ENCODE peak calls at places on chromosomes 2 and 18, in six cellular contexts. X, K, A, O, H and G are unnamed samples.

GRCh38 chr18:33183136-33183535 is 257.4 kb downstream of the CCDC178 start:
- DNase-seq in K (no peak), O (no peak), H (no peak), A (no peak), X (no peak), G (no peak)

GRCh38 chr18:35099911-35100310 is 58.7 kb downstream of the MAPRE2 start:
- DNase-seq in K (no peak), O (no peak), A (no peak), X (no peak), H (no peak), G (no peak)

GRCh38 chr2:38037757-38038615 is 38.0 kb downstream of the CYP1B1 start:
- DNase-seq in A (no peak), H (no peak), O (peak), X (no peak), K (peak), G (peak)

GRCh38 chr2:171505374-171505773 is 16.9 kb upstream of the CYBRD1 start:
- DNase-seq in K (no peak), X (no peak), H (no peak), A (no peak), O (no peak), G (no peak)

GRCh38 chr2:198452327-198452726 is 647.9 kb downstream of the PLCL1 start:
- DNase-seq in O (no peak), A (no peak), H (no peak), K (no peak), X (no peak), G (no peak)

GRCh38 chr2:212226114-212226513 is 312.5 kb downstream of the ERBB4 start:
- DNase-seq in X (no peak), O (no peak), H (no peak), K (no peak), A (no peak), G (no peak)

GRCh38 chr2:18912225-18912888 is 323.0 kb upstream of the NT5C1B start:
- DNase-seq in K (no peak), H (no peak), X (peak), O (no peak), A (peak), G (no peak)

GRCh38 chr2:100188326-100188725 is 45.9 kb upstream of the AFF3 start:
- DNase-seq in A (no peak), O (no peak), H (no peak), K (no peak), X (no peak), G (no peak)

GRCh38 chr2:54073796-54074195 is 41.6 kb upstream of the ACYP2 start:
- DNase-seq in H (no peak), X (peak), A (peak), K (no peak), O (no peak), G (no peak)

GRCh38 chr2:169141713-169142352 is 72.5 kb downstream of the DHRS9 start:
- DNase-seq in O (no peak), X (peak), A (peak), H (peak), K (peak), G (peak)

GRCh38 chr2:223088866-223089265 is 36.9 kb downstream of the KCNE4 start:
- DNase-seq in X (no peak), O (no peak), K (no peak), A (no peak), H (no peak), G (no peak)

GRCh38 chr2:43475922-43476321 is 119.9 kb downstream of the THADA start:
- DNase-seq in X (no peak), K (no peak), O (no peak), A (no peak), H (no peak), G (no peak)

GRCh38 chr2:136179602-136179975 is 61.6 kb upstream of the CXCR4 start:
- DNase-seq in A (no peak), X (no peak), O (no peak), H (no peak), K (no peak), G (no peak)

GRCh38 chr2:15189236-15189635 is 371.9 kb downstream of the NBAS start:
- DNase-seq in K (no peak), X (no peak), H (no peak), O (no peak), A (no peak), G (no peak)

GRCh38 chr2:80719607-80720006 is 415.1 kb upstream of the LRRTM1 start:
- DNase-seq in A (no peak), O (no peak), K (no peak), H (no peak), X (no peak), G (no peak)

GRCh38 chr2:238380336-238380735 is 46.4 kb upstream of the ASB1 start:
- DNase-seq in H (no peak), O (no peak), A (no peak), X (no peak), K (no peak), G (no peak)

GRCh38 chr2:112807233-112807807 is 23.0 kb upstream of the IL1A start:
- DNase-seq in A (no peak), H (no peak), K (no peak), X (no peak), O (no peak), G (no peak)

DNA sequence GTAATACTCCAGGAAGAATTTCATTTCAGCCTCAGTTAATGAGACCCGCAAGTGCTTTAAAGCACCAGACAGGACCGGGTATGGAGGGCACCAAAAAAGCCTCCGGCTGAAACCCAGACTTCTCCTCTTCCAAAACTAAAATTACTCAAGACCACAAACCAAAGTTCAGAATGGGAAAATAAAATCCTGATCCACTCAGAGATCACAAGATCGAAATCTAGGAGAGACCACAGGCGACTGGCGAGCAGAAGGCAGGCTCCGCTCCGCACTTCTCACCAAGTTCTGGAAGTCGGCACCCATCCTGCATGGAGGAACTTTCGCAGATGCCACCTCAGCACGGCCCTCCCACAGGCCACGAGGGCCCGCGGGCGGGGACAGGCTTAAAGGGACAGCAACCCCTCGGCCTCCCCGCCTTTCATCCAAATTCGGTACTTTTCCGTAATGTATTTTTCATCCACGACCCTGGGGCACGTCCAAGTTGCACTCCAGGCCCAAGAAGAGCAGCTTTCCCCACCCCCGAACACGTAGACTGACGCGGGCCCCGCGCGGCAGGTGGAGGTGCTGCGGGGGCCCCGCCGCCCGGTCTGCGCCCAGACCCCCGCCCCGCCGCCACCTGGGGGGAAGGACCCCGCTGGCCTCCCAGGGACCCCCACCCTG is 43.7 kb downstream of the HDLBP start:
- DNase-seq in O (peak), X (peak), A (peak), H (peak), K (peak), G (peak)
- TF ChIP-seq POLR2A in O (no peak), X (no peak), A (peak), H (peak), K (peak), G (peak)

DNA sequence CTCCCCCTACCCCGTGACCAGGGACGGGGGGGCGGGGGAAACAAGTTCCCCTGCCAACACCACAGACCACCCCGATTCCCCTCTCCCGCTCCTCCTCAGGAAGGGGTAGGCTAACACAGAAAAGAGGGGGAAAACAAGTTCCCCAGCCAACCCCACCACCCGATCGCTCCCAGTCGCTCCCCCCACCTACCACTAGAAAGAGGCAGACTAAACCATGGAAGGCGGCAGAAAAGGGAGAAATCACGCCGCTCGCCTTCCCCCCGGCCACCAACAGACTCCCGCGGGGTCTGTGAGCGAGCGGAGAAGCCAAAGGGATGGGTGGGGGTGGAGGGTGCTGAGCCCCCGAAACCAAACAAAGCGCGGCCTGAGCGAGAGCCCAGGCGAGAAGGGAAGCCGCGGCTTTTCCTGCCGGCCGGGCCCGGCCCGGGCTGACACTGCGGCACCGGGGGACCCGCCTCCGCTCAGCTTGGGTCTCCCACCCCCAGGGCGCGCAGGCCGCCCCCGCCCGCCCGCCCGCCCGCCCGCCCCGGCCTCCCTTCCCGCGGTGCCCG is 1.3 kb downstream of the FBXO11 start:
- DNase-seq in K (peak), H (peak), A (peak), O (peak), X (peak), G (peak)
- TF ChIP-seq POLR2A in K (no peak), H (no peak), A (peak), O (no peak), X (no peak), G (no peak)

DNA sequence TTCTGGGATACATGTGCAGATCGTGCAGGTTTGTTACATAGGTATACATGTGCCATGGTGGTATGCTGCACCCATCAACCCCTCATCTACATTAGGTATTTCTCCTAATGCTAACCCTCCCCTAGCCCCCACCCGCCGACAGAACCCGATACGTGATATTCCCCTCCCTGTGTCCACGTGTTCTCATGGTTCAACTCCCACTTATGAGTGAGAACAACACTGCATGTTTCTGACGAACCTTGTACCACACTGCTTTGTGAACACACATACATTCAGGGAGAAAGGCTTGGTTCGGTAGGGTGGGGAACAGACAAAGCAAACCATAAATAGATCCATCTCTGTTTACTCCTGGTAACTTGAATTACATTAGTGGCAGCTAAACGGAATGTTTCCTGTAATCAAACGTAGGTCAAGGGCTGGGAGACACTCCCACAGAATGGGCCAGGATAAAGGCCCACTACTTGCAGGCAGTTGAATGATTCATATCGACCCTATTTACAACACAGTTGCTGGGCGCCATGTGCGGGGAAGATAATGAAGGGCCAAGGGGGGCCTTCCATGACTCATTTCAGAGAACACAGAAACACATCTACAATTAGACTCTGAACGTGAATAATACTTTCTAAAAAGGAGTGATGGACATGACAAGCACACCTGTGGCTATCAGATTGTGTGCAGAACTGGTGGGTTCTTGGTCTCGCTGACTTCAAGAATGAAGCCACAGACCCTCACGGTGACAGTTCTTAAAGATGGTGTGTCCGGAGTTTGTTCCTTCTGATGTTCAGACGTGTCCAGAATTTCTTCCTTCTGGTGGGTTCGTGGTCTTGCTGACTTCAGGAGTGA is 56.8 kb upstream of the KIDINS220 start:
- DNase-seq in X (no peak), A (no peak), H (no peak), K (peak), O (no peak), G (no peak)
- TF ChIP-seq POLR2A in X (no peak), A (no peak), H (no peak), K (no peak), O (no peak), G (no peak)

DNA sequence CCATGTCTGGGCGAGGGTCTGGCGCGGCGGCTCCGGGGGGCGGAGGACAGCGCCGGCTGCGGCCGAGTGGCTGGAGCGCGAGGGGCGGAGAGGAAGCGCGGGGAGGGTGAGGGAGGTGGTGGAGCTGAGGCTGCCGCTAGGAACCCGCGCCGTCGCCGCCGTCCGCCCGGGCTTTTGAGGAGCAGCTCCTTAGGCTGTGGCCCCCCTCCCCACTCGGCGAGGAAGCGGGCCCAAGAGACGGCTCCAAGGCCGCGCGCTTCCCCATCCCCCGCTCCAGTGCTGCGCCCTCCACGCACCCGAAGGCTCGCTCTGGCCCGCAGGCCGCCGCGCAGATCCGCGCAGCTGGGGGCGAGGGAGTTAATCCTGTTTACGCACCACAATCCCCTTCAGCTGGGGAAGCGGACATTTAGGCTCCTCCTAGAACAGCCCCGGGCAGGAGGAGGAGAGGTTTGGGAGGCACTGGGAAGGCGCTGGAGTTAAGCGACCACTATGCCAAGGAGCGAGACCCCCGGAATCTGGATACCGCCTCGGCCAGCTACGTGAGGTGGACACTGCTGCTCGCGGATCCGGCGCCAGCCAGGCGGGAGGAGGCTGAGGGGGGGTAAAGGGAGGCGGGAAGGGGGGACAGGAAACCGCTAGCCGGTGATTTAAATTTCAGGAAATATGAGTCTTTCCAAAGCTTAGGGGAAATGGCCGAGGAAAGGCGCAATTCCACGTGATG is at the start of gene CNRIP1:
- DNase-seq in A (no peak), O (peak), K (peak), H (peak), X (peak), G (peak)
- TF ChIP-seq POLR2A in A (no peak), O (peak), K (peak), H (peak), X (no peak), G (peak)

DNA sequence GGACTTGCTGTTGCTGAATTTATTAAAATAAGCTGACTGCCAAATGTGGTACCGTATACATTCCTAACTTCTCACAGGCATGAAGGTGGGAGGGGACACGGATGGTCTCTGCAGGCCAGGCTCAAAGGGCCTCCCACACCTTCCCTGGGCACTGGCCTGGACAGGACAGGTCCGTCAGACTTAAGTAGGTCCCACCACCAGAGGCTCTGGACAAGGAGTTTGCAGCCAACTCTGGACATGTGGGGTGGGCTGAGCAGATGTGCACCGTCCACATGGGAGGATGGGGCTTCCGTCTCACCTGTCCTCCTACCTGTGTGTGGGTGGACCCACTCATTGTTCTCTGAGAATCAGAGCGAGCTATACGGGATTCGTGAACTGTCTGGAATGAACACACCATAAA is 8.2 kb downstream of the ODC1 start:
- DNase-seq in A (no peak), O (no peak), X (no peak), H (no peak), K (no peak), G (no peak)
- TF ChIP-seq POLR2A in A (no peak), O (no peak), X (no peak), H (no peak), K (no peak), G (no peak)

GRCh38 chr2:8836979-8837794 is at the start of gene KIDINS220:
- DNase-seq in A (peak), H (peak), O (peak), X (peak), K (peak), G (peak)
- TF ChIP-seq POLR2A in A (peak), H (peak), O (peak), X (peak), K (peak), G (peak)

GRCh38 chr2:675982-676646 is 1.1 kb downstream of the TMEM18 start:
- DNase-seq in O (no peak), K (no peak), X (peak), A (peak), H (no peak), G (peak)

GRCh38 chr2:676647-677055 is 555 bp downstream of the TMEM18 start:
- DNase-seq in X (peak), K (peak), O (peak), A (peak), H (peak), G (peak)

GRCh38 chr2:675460-675859 is 1.7 kb downstream of the TMEM18 start:
- DNase-seq in X (no peak), A (no peak), H (no peak), O (peak), K (no peak), G (no peak)

GRCh38 chr2:678964-679363 is 1.8 kb upstream of the TMEM18 start:
- DNase-seq in H (no peak), A (no peak), K (no peak), X (no peak), O (no peak), G (no peak)

DNA sequence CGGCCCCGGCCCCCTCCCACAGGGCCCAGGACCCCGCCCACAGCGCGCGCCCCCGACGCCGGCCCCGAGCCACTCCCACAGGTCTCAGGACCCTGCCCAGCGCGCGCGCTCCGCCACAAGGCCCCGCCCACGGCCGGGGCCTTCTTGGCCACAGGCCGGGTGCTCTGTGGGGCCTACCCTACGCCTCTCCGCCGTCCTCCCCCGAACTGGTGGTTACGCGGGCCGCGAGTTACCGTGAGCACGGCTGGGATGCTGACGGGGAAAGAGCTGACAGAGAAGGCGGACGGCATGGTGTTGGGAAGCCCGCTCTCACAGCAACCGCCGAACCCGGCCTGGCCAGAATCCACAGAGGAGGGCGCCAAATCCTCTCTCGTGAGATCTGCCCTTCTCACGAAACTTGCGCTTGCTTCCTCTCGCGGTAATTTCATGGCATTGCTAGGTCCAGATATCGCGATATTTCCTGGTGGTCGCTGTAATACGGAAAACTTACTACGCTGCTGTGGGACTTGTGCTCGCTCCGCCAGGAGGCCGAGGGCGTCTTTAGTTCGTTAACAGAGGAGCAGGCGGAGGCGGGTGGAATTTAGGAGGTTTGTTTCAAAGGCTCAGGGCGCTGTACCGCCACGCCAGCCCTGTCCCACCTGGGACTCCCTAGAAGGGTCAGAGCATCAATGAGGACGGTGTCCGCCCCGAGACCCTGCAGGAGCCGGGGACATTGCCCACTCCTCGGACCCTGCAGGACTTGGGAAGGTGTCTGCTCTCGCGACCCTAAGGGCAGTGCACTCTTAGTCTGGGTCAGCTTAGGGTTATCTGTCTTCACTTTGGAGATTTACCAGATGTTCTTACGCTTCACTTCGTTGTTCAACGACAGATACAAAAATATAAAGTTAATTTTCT is at the start of gene TMEM18:
- DNase-seq in A (peak), H (peak), X (peak), O (peak), K (peak), G (peak)
- TF ChIP-seq POLR2A in A (peak), H (peak), X (peak), O (peak), K (peak), G (peak)

GRCh38 chr2:102334471-102334870 is 21.1 kb upstream of the IL18R1 start:
- DNase-seq in A (no peak), X (no peak), O (no peak), K (no peak), H (no peak), G (no peak)

GRCh38 chr2:102335871-102336366 is 19.7 kb upstream of the IL18R1 start:
- DNase-seq in H (no peak), X (no peak), A (no peak), K (no peak), O (no peak), G (no peak)

GRCh38 chr2:102336502-102336945 is 19.1 kb upstream of the IL18R1 start:
- DNase-seq in K (no peak), A (no peak), H (no peak), X (peak), O (no peak), G (no peak)

GRCh38 chr2:102337481-102338386 is 17.9 kb upstream of the IL18R1 start:
- DNase-seq in X (no peak), H (no peak), O (no peak), A (no peak), K (no peak), G (no peak)

DNA sequence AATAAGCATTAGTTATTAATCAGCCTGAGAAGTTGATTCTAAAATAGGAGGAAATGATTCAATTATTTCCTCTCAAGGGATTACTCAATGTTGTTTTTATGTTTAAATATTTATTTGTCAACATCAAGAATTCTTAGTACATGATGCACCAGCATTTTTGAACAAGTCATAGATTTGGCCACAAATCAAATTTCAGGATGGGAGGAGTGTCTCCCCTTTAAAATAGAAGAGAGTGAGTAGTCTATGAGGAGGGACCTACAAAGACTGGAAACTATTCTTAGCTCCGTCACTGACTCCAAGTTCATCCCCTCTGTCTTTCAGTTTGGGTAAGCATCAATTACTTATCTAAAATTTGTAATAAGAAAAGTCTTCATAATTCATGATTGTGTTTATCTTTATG is 18.6 kb upstream of the IL18R1 start:
- DNase-seq in O (no peak), H (no peak), A (no peak), X (peak), K (no peak), G (no peak)
- TF ChIP-seq POLR2A in O (no peak), H (no peak), A (no peak), X (no peak), K (no peak), G (no peak)